ENCODE peak calls at places on chromosomes 3 and 15, in eight cellular contexts. D is breast epithelium, G is hepatocyte, M is Karpas-422, Z is cardiac muscle cell, T is upper lobe of right lung, H is ovary, A is IMR-90. B is an unnamed sample.

GRCh38 chr15:52558196-52558595 is 10.6 kb downstream of the ARPP19 start:
- DNase-seq in D (no peak), G (peak; percentile 19), M (no peak), Z (peak; percentile 53), T (no peak), H (no peak), A (peak; percentile 78), B (no peak)

GRCh38 chr15:72397780-72398179 is 325 bp upstream of the TMEM202 start:
- DNase-seq in D (no peak), G (no peak), M (peak; percentile 37), Z (no peak), T (no peak), H (no peak), A (no peak), B (no peak)

GRCh38 chr3:100127792-100128191 is 13.5 kb upstream of the FILIP1L start:
- DNase-seq in D (no peak), G (no peak), M (no peak), Z (no peak), T (no peak), H (no peak), A (no peak), B (no peak)

GRCh38 chr3:79983063-79983561 is 215.3 kb upstream of the ROBO1 start:
- DNase-seq in D (no peak), G (no peak), M (no peak), Z (peak; percentile 5), T (no peak), H (no peak), A (no peak), B (no peak)

GRCh38 chr15:36356978-36357582 is 222.3 kb upstream of the CDIN1 start:
- DNase-seq in D (no peak), G (peak; percentile 33), M (no peak), Z (peak; percentile 78), T (no peak), H (no peak), A (peak; percentile 82), B (no peak)

GRCh38 chr15:38536201-38536676 is 28.4 kb downstream of the RASGRP1 start:
- DNase-seq in D (no peak), G (no peak), M (no peak), Z (peak; percentile 93), T (no peak), H (no peak), A (peak; percentile 96), B (no peak)

GRCh38 chr15:58352026-58352929 is 79.5 kb upstream of the LIPC start:
- DNase-seq in D (no peak), G (no peak), M (no peak), Z (no peak), T (no peak), H (no peak), A (no peak), B (no peak)

GRCh38 chr3:112464264-112464663 is 35.0 kb downstream of the BTLA start:
- DNase-seq in D (no peak), G (no peak), M (no peak), Z (peak; percentile 36), T (no peak), H (no peak), A (no peak), B (no peak)

GRCh38 chr3:126065876-126066275 is 18.0 kb downstream of the SLC41A3 start:
- DNase-seq in D (no peak), G (no peak), M (no peak), Z (no peak), T (no peak), H (no peak), A (no peak), B (no peak)

GRCh38 chr3:182212479-182213076 is 500.9 kb downstream of the SOX2 start:
- DNase-seq in D (no peak), G (peak; percentile 84), M (no peak), Z (peak; percentile 22), T (no peak), H (no peak), A (peak; percentile 22), B (peak; percentile 49)

GRCh38 chr3:11784962-11785361 is 61.7 kb downstream of the TAMM41 start:
- DNase-seq in D (no peak), G (no peak), M (peak; percentile 58), Z (no peak), T (no peak), H (no peak), A (no peak), B (no peak)

GRCh38 chr3:157098121-157098822 is 61.7 kb downstream of the CCNL1 start:
- DNase-seq in D (no peak), G (no peak), M (no peak), Z (no peak), T (no peak), H (no peak), A (peak; percentile 55), B (no peak)

GRCh38 chr3:30503431-30503830 is 103.0 kb upstream of the TGFBR2 start:
- DNase-seq in D (no peak), G (no peak), M (no peak), Z (no peak), T (no peak), H (no peak), A (no peak), B (no peak)

GRCh38 chr3:29346828-29347227 is 66.0 kb downstream of the RBMS3 start:
- DNase-seq in D (no peak), G (peak; percentile 29), M (no peak), Z (peak; percentile 58), T (no peak), H (no peak), A (peak; percentile 59), B (no peak)

GRCh38 chr15:62626903-62627302 is 415.6 kb upstream of the TPM1 start:
- DNase-seq in D (no peak), G (no peak), M (no peak), Z (no peak), T (no peak), H (no peak), A (no peak), B (no peak)

GRCh38 chr3:16343101-16343500 is 78.1 kb downstream of the OXNAD1 start:
- DNase-seq in D (no peak), G (no peak), M (no peak), Z (no peak), T (no peak), H (no peak), A (no peak), B (no peak)

GRCh38 chr3:120473389-120473788 is 22.6 kb upstream of the FSTL1 start:
- DNase-seq in D (no peak), G (no peak), M (no peak), Z (peak; percentile 33), T (no peak), H (no peak), A (no peak), B (no peak)

GRCh38 chr15:52698514-52698913 is 19.3 kb upstream of the ATOSA start:
- DNase-seq in D (no peak), G (no peak), M (no peak), Z (no peak), T (no peak), H (no peak), A (peak; percentile 12), B (no peak)

GRCh38 chr3:10392244-10392643 is 71.3 kb upstream of the SEC13 start:
- DNase-seq in D (no peak), G (no peak), M (no peak), Z (no peak), T (no peak), H (no peak), A (no peak), B (peak; percentile 72)

DNA sequence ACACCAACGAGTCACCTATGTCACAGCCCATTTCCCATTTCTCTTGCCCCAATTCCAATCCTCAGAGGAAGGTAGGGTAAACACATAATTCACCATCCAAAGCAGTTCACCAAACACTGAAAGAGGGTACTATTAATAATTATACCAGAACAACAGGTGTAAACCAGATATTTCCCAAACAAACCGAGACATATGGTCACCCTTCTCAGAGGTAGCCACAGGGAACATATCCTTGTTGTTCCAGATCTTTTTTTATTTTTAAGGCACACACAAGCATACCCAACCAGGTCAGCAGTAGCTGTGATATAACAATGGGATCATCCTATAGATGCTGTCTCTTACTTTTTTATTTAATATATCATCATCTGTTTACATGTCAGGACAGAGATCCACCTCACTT is 24.7 kb downstream of the MAGI1 start:
- DNase-seq in D (no peak), G (no peak), M (no peak), Z (no peak), T (no peak), H (no peak), A (no peak), B (no peak)
- H3K4me3 ChIP-seq in D (no peak overlapping the region), G (no peak overlapping the region), M (no peak overlapping the region), Z (no peak overlapping the region), T (no peak overlapping the region), H (no peak overlapping the region), A (no peak overlapping the region), B (no peak overlapping the region)

GRCh38 chr3:66380200-66380932 is 120.5 kb downstream of the LRIG1 start:
- DNase-seq in D (no peak), G (no peak), M (no peak), Z (no peak), T (no peak), H (no peak), A (no peak), B (no peak)

GRCh38 chr3:66379565-66379964 is 121.3 kb downstream of the LRIG1 start:
- DNase-seq in D (no peak), G (no peak), M (no peak), Z (no peak), T (no peak), H (no peak), A (no peak), B (no peak)

GRCh38 chr3:66382142-66382541 is 118.7 kb downstream of the LRIG1 start:
- DNase-seq in D (no peak), G (no peak), M (no peak), Z (no peak), T (no peak), H (no peak), A (no peak), B (no peak)

GRCh38 chr3:66383023-66383422 is 117.8 kb downstream of the LRIG1 start:
- DNase-seq in D (no peak), G (no peak), M (no peak), Z (no peak), T (no peak), H (no peak), A (no peak), B (peak; percentile 12)

GRCh38 chr3:66381621-66382020 is 119.2 kb downstream of the LRIG1 start:
- DNase-seq in D (no peak), G (no peak), M (no peak), Z (no peak), T (no peak), H (no peak), A (no peak), B (no peak)
- H3K36me3 ChIP-seq in D (peaks cover 37% of the 10 kb centered on the region), G (no peaks in the 10 kb centered on the region), M (peaks cover 45% of the 10 kb centered on the region), Z (peaks cover 43% of the 10 kb centered on the region), T (peaks cover 97% of the 10 kb centered on the region), H (no peaks in the 10 kb centered on the region), A (peaks cover 83% of the 10 kb centered on the region), B (peaks cover 81% of the 10 kb centered on the region)

DNA sequence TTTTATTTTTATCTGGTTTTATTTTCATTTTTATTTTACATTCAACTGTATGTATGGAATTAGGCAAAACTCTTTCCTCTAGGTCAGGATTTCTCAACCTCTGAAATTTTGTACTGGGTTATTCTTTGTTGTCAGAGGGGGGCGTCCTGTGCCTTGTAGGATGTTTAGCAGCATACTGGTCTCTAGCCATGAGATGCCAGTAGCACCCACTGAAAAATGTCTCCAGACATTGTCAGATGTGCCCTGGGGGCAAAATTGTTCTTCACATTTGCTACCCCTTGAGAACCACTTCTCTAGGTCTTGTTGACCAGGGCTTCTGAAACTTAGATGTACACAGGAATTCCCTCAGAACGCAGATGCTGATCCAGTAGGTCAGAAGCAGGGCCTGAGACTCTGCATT is 5.4 kb downstream of the CHRNA5 start:
- DNase-seq in D (no peak), G (no peak), M (peak; percentile 52), Z (no peak), T (no peak), H (no peak), A (no peak), B (peak; percentile 36)
- H3K27me3 ChIP-seq in D (no peaks in the 10 kb centered on the region), G (peaks cover 20% of the 10 kb centered on the region), M (no peaks in the 10 kb centered on the region), Z (no peaks in the 10 kb centered on the region), T (peaks cover 16% of the 10 kb centered on the region), H (no peaks in the 10 kb centered on the region), A (peaks cover 5% of the 10 kb centered on the region), B (no peaks in the 10 kb centered on the region)

GRCh38 chr15:96334705-96335428 is 4.4 kb downstream of the NR2F2 start:
- DNase-seq in D (no peak), G (no peak), M (no peak), Z (no peak), T (no peak), H (no peak), A (no peak), B (no peak)
- H3K4me3 ChIP-seq in D (peak overlapping the region; percentile 89), G (peak overlapping the region; percentile 61), M (no peak overlapping the region), Z (no peak overlapping the region), T (peak overlapping the region; percentile 56), H (peak overlapping the region; percentile 46), A (peak overlapping the region; percentile 84), B (no peak overlapping the region)